ENCODE peak calls at places on chromosomes 11 and 22, in five cellular contexts. G, A, J, K and Z are unnamed samples. For H3K27me3, the result is how much of the 10 kb centered on the place peaks cover.

GRCh38 chr11:97996762-97997161 is 1024.0 kb upstream of the CNTN5 start:
- DNase-seq in G (no peak), J (no peak), K (no peak), A (no peak), Z (no peak)

GRCh38 chr22:26617251-26618199 is at the start of gene CRYBB1:
- DNase-seq in K (no peak), G (no peak), A (no peak), J (no peak), Z (no peak)

GRCh38 chr22:25110846-25111578 is 88.6 kb upstream of the CRYBB3 start:
- DNase-seq in A (peak), G (peak), K (peak), J (peak), Z (no peak)

GRCh38 chr11:85787809-85788805 is 22.8 kb downstream of the SYTL2 start:
- DNase-seq in G (no peak), A (no peak), K (no peak), J (no peak), Z (no peak)

GRCh38 chr11:129192150-129192549 is at the start of gene ARHGAP32:
- DNase-seq in G (no peak), K (no peak), A (no peak), J (no peak), Z (no peak)

GRCh38 chr11:46279393-46280099 is 2.1 kb downstream of the CREB3L1 start:
- DNase-seq in K (no peak), A (peak), J (peak), G (peak), Z (no peak)

GRCh38 chr11:84465040-84465439 is 1162.1 kb downstream of the DLG2 start:
- DNase-seq in A (peak), J (no peak), K (no peak), G (no peak), Z (no peak)

GRCh38 chr11:12389676-12390075 is 12.3 kb downstream of the PARVA start:
- DNase-seq in A (no peak), K (no peak), J (no peak), G (no peak), Z (no peak)

GRCh38 chr11:71112990-71113389 is 139.4 kb downstream of the SHANK2 start:
- DNase-seq in G (no peak), J (no peak), K (no peak), A (peak), Z (no peak)

GRCh38 chr11:75365711-75366181 is 14.3 kb upstream of the ARRB1 start:
- DNase-seq in K (no peak), J (no peak), G (no peak), A (no peak), Z (no peak)

GRCh38 chr11:74278721-74279148 is 32.7 kb downstream of the P4HA3 start:
- DNase-seq in K (no peak), A (peak), J (no peak), G (no peak), Z (peak)

GRCh38 chr11:107202189-107202588 is 183.9 kb upstream of the GUCY1A2 start:
- DNase-seq in G (no peak), J (no peak), A (no peak), K (no peak), Z (no peak)

GRCh38 chr11:93738647-93739081 is 2.6 kb downstream of the TAF1D start:
- DNase-seq in G (no peak), K (no peak), A (no peak), J (no peak), Z (no peak)

GRCh38 chr22:33521879-33522665 is 398.2 kb downstream of the LARGE1 start:
- DNase-seq in G (no peak), K (peak), J (no peak), A (peak), Z (no peak)

GRCh38 chr11:94131363-94132115 is 2.9 kb downstream of the PANX1 start:
- DNase-seq in K (peak), J (no peak), A (peak), G (peak), Z (no peak)

GRCh38 chr22:49655168-49655812 is 172.4 kb downstream of the BRD1 start:
- DNase-seq in A (no peak), G (no peak), K (no peak), J (no peak), Z (no peak)

GRCh38 chr22:48426466-48427380 is 1401.0 kb downstream of the BRD1 start:
- DNase-seq in J (no peak), A (no peak), G (no peak), K (peak), Z (no peak)

GRCh38 chr11:102214623-102215022 is 102.7 kb upstream of the BIRC3 start:
- DNase-seq in K (no peak), G (no peak), A (no peak), J (no peak), Z (no peak)

GRCh38 chr22:19815093-19815822 is 39.4 kb downstream of the GNB1L start:
- DNase-seq in K (no peak), A (no peak), J (peak), G (no peak), Z (peak)

GRCh38 chr22:44595841-44596341 is 97.9 kb upstream of the RTL6 start:
- DNase-seq in J (no peak), A (peak), K (no peak), G (no peak), Z (no peak)

GRCh38 chr11:5605849-5606248 is 9.4 kb downstream of the TRIM6 start:
- DNase-seq in K (no peak), J (no peak), A (no peak), G (no peak), Z (no peak)

GRCh38 chr11:127339376-127339775 is 338.8 kb upstream of the KIRREL3 start:
- DNase-seq in G (no peak), A (no peak), J (no peak), K (no peak), Z (no peak)

GRCh38 chr22:22099833-22100812 is 117.5 kb upstream of the TOP3B start:
- DNase-seq in J (no peak), G (no peak), A (no peak), K (no peak), Z (no peak)

GRCh38 chr11:111944139-111944538 is 7.0 kb downstream of the DIXDC1 start:
- DNase-seq in G (no peak), A (no peak), J (no peak), K (no peak), Z (no peak)

GRCh38 chr11:20093775-20094174 is 66.5 kb downstream of the DBX1 start:
- DNase-seq in A (no peak), J (no peak), K (no peak), G (no peak), Z (no peak)

GRCh38 chr11:95097209-95097608 is 7.6 kb downstream of the ENDOD1 start:
- DNase-seq in G (no peak), J (no peak), A (no peak), K (no peak), Z (no peak)

GRCh38 chr11:9247863-9248262 is 17.3 kb downstream of the DENND5A start:
- DNase-seq in G (no peak), A (no peak), K (no peak), J (no peak), Z (no peak)

GRCh38 chr11:73470036-73470624 is 93.9 kb downstream of the RELT start:
- DNase-seq in J (no peak), K (no peak), A (no peak), G (no peak), Z (no peak)

GRCh38 chr22:29326481-29326880 is 11.0 kb upstream of the RASL10A start:
- DNase-seq in G (no peak), A (no peak), K (no peak), J (no peak), Z (no peak)
- H3K27ac ChIP-seq in G (no peak), A (no peak), K (no peak), J (no peak), Z (no peak)

DNA sequence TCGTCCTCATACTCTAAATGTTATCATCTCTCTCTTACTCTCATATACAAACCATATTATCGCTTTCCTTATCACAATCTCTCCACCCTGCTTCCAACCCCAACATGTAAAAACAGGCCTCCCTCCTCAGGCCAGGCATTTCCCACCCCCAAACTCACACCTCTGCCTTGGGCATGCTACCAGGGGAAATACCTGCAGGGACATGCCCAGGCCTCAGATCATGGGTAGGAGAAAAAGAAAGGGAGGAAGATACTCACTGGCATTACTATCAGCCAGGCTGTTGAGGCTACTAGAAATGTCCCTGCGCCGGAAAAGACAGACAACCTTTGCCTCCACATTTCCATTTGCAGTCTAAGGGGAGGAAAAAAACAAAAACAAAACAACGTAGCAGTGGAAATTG is 1.8 kb downstream of the MTA2 start:
- DNase-seq in J (no peak), A (no peak), K (no peak), G (no peak), Z (no peak)
- TF ChIP-seq POLR2A in J (no peak), A (no peak), K (no peak), G (no peak), Z (no peak)

DNA sequence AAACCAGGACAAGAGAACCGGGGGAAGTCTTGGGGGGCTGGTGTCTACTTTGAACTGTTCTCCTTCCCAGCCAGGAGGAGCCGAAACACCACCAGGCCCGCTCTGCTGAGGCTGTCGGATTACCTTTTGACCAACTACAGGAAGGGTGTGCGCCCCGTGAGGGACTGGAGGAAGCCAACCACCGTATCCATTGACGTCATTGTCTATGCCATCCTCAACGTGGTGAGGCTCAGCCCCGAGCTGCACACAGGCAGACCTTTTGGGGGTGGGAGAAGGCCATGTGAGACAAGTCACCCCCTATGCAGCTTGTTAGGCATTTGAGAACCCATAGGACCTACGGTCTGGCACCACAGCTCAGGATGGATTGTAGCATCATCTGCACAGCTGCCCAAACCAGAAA is 2.8 kb downstream of the HTR3A start:
- DNase-seq in A (no peak), K (no peak), G (no peak), J (no peak), Z (no peak)
- H3K27me3 ChIP-seq in A (under half), K (under half), G (under half), J (under half), Z (under half)

GRCh38 chr22:35651085-35651484 is 2.8 kb downstream of the APOL6 start:
- DNase-seq in A (no peak), K (peak), J (no peak), G (no peak), Z (no peak)

GRCh38 chr22:35649636-35650250 is 1.5 kb downstream of the APOL6 start:
- DNase-seq in A (no peak), J (no peak), G (no peak), K (peak), Z (no peak)

GRCh38 chr22:35645646-35646045 is 2.6 kb upstream of the APOL6 start:
- DNase-seq in J (no peak), K (peak), A (no peak), G (no peak), Z (no peak)

GRCh38 chr22:35648066-35649025 is at the start of gene APOL6:
- DNase-seq in J (peak), G (peak), A (peak), K (peak), Z (peak)

GRCh38 chr22:35649026-35649553 is 844 bp downstream of the APOL6 start:
- DNase-seq in K (peak), A (no peak), G (no peak), J (no peak), Z (no peak)
- H3K27ac ChIP-seq in K (peak), A (peak), G (peak), J (peak), Z (peak)

GRCh38 chr11:65903068-65903481 is 2.9 kb upstream of the FOSL1 start:
- DNase-seq in A (no peak), K (no peak), G (no peak), J (no peak), Z (no peak)

GRCh38 chr11:65898656-65899355 is 1.4 kb downstream of the FOSL1 start:
- DNase-seq in A (no peak), K (no peak), G (no peak), J (no peak), Z (no peak)

GRCh38 chr11:65899356-65900124 is 648 bp downstream of the FOSL1 start:
- DNase-seq in K (no peak), J (peak), A (peak), G (no peak), Z (no peak)

GRCh38 chr11:65900899-65901180 is 652 bp upstream of the FOSL1 start:
- DNase-seq in A (no peak), J (no peak), K (no peak), G (no peak), Z (no peak)

GRCh38 chr11:65900125-65900898 is at the start of gene FOSL1:
- DNase-seq in J (peak), G (peak), K (peak), A (peak), Z (no peak)
- TF ChIP-seq POLR2A in J (no peak), G (no peak), K (peak), A (peak), Z (no peak)

DNA sequence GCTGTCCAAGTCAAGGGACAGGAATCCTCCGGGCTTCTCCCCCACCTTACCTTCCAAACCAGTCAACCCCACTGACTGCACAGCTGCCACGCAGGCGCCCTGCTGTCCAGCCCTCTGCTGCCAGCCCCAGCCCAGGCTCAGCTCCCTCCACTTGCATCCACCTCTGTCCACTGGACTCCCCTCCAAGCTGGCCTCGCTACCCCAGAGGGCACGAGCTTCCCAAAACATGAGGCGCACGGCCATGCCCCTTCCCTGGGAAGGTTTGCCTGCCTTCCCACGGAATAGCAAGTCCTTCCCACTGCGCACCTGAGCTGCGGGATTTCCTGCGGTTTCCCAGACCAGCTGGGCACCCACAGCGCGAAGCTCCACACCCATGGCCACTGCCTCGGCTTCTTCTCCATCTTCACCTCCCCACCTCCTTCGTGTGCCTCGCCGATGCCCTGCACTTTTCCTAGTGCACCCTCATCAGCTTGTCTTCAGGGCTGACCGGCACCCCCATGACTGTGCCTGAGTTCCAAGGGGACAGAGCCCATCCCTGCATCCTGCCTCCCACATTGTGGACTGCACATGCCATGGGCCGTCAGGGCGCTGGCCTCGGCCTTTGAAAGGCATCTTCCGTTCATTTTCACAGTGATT is 16.6 kb downstream of the IFITM10 start:
- DNase-seq in A (no peak), G (no peak), K (peak), J (no peak), Z (no peak)
- H3K27me3 ChIP-seq in A (under half), G (under half), K (under half), J (under half), Z (under half)

GRCh38 chr11:68380786-68381622 is 68.6 kb downstream of the LRP5 start:
- DNase-seq in J (no peak), K (peak), G (no peak), A (no peak), Z (no peak)

GRCh38 chr11:68381716-68382115 is 69.3 kb downstream of the LRP5 start:
- DNase-seq in J (peak), K (no peak), G (no peak), A (no peak), Z (no peak)

GRCh38 chr11:68382358-68382998 is 70.1 kb downstream of the LRP5 start:
- DNase-seq in A (no peak), K (no peak), J (no peak), G (no peak), Z (no peak)

GRCh38 chr11:68377389-68377795 is 65.0 kb downstream of the LRP5 start:
- DNase-seq in K (peak), J (no peak), G (no peak), A (no peak), Z (no peak)

GRCh38 chr11:68379216-68379615 is 66.8 kb downstream of the LRP5 start:
- DNase-seq in J (no peak), G (no peak), A (no peak), K (no peak), Z (no peak)
- H3K27ac ChIP-seq in J (peak), G (no peak), A (no peak), K (peak), Z (no peak)

GRCh38 chr11:57778318-57779037 is 16.9 kb downstream of the CTNND1 start:
- DNase-seq in K (peak), J (peak), G (peak), A (peak), Z (peak)
- TF ChIP-seq POLR2A in K (peak), J (no peak), G (no peak), A (peak), Z (no peak)

GRCh38 chr11:6745465-6746015 is 26.2 kb downstream of the OR2AG2 start:
- DNase-seq in A (no peak), J (no peak), K (no peak), G (no peak), Z (no peak)
- H3K27me3 ChIP-seq in A (under half), J (under half), K (under half), G (under half), Z (under half)